ENCODE peak calls at places on chromosomes 7 and 10, in five cellular contexts. C, L, V, E and O are unnamed samples.

GRCh38 chr10:68604441-68604840 is 44.3 kb downstream of the TET1 start:
- DNase-seq in C (no peak), L (no peak), V (peak; percentile 5), E (no peak), O (peak; percentile 19)

GRCh38 chr10:22437620-22438588 is 92.6 kb downstream of the SPAG6 start:
- DNase-seq in C (no peak), L (no peak), V (peak; percentile 23), E (no peak), O (no peak)

GRCh38 chr7:42694894-42695553 is 216.8 kb downstream of the C7orf25 start:
- DNase-seq in C (no peak), L (no peak), V (no peak), E (no peak), O (peak; percentile 12)

GRCh38 chr7:25583655-25584054 is 355.4 kb upstream of the NPVF start:
- DNase-seq in C (no peak), L (no peak), V (no peak), E (no peak), O (no peak)

GRCh38 chr10:119769886-119770285 is 44.0 kb downstream of the INPP5F start:
- DNase-seq in C (no peak), L (no peak), V (no peak), E (peak; percentile 81), O (peak; percentile 75)

GRCh38 chr10:70903262-70903921 is 15.0 kb upstream of the PCBD1 start:
- DNase-seq in C (peak; percentile 93), L (peak; percentile 59), V (peak; percentile 61), E (peak; percentile 17), O (no peak)

GRCh38 chr7:51589111-51589510 is 272.5 kb upstream of the COBL start:
- DNase-seq in C (no peak), L (no peak), V (no peak), E (no peak), O (no peak)

GRCh38 chr7:30708983-30709382 is 26.7 kb upstream of the CRHR2 start:
- DNase-seq in C (no peak), L (no peak), V (no peak), E (no peak), O (no peak)

GRCh38 chr10:61933857-61934559 is 32.5 kb downstream of the ARID5B start:
- DNase-seq in C (no peak), L (no peak), V (no peak), E (no peak), O (no peak)

GRCh38 chr10:44926771-44927751 is 15.9 kb downstream of the TMEM72 start:
- DNase-seq in C (no peak), L (no peak), V (no peak), E (peak; percentile 52), O (peak; percentile 39)

GRCh38 chr7:81029523-81029922 is 110.7 kb upstream of the SEMA3C start:
- DNase-seq in C (no peak), L (no peak), V (no peak), E (no peak), O (no peak)

GRCh38 chr10:49360271-49361177 is 35.4 kb downstream of the DRGX start:
- DNase-seq in C (no peak), L (peak; percentile 23), V (no peak), E (no peak), O (no peak)

GRCh38 chr7:128056901-128057300 is 25.7 kb upstream of the LRRC4 start:
- DNase-seq in C (no peak), L (no peak), V (no peak), E (no peak), O (peak; percentile 94)

GRCh38 chr7:94330474-94331027 is 64.1 kb upstream of the COL1A2 start:
- DNase-seq in C (no peak), L (no peak), V (no peak), E (no peak), O (no peak)

GRCh38 chr7:36462551-36463137 is 73.0 kb downstream of the ANLN start:
- DNase-seq in C (no peak), L (no peak), V (no peak), E (no peak), O (no peak)

GRCh38 chr7:36460811-36461429 is 71.3 kb downstream of the ANLN start:
- DNase-seq in C (no peak), L (no peak), V (no peak), E (no peak), O (no peak)

GRCh38 chr7:36456135-36456534 is 66.5 kb downstream of the ANLN start:
- DNase-seq in C (no peak), L (no peak), V (no peak), E (no peak), O (no peak)

GRCh38 chr7:36456548-36456947 is 66.9 kb downstream of the ANLN start:
- DNase-seq in C (no peak), L (no peak), V (no peak), E (no peak), O (no peak)

GRCh38 chr7:36459236-36459960 is 69.7 kb downstream of the ANLN start:
- DNase-seq in C (no peak), L (no peak), V (no peak), E (no peak), O (no peak)
- TF ChIP-seq EZH2 in C (no peak), L (no peak), V (no peak), E (no peak), O (no peak)

GRCh38 chr10:351770-352318 is 216.6 kb downstream of the ZMYND11 start:
- DNase-seq in C (no peak), L (peak; percentile 23), V (no peak), E (no peak), O (no peak)
- TF ChIP-seq EZH2 in C (no peak), L (no peak), V (no peak), E (no peak), O (no peak)

GRCh38 chr10:13351340-13351915 is 3.3 kb upstream of the SEPHS1 start:
- DNase-seq in C (peak; percentile 70), L (no peak), V (peak; percentile 59), E (no peak), O (no peak)
- TF ChIP-seq EZH2 in C (no peak), L (no peak), V (no peak), E (no peak), O (no peak)

GRCh38 chr7:140640727-140641531 is at the start of gene DENND2A:
- DNase-seq in C (peak; percentile 86), L (no peak), V (peak; percentile 97), E (no peak), O (peak; percentile 44)
- TF ChIP-seq EZH2 in C (peak; percentile 26), L (no peak), V (peak; percentile 25), E (no peak), O (no peak)

GRCh38 chr10:100735345-100736143 is 9.8 kb upstream of the PAX2 start:
- DNase-seq in C (peak; percentile 59), L (no peak), V (peak; percentile 58), E (no peak), O (no peak)
- TF ChIP-seq EZH2 in C (peak; percentile 96), L (no peak), V (peak; percentile 98), E (no peak), O (peak; percentile 77)